ENCODE peak calls at places on chromosomes 7 and 10, in nine cellular contexts. O is BJ, X is lower leg skin, K is MM.1S, W is brain microvascular endothelial cell, I is fibroblast of lung, D is astrocyte of the spinal cord, H is left ventricle myocardium inferior, Q is cardiac fibroblast. B is an unnamed sample.

GRCh38 chr10:29932991-29933390 is 126.4 kb downstream of the JCAD start:
- DNase-seq in O (no peak), X (peak; percentile 3), K (no peak), W (no peak), I (no peak), D (no peak), H (no peak), Q (no peak), B (no peak)

GRCh38 chr7:51366930-51367613 is 50.5 kb upstream of the COBL start:
- DNase-seq in O (no peak), X (no peak), K (peak; percentile 54), W (peak; percentile 40), I (peak; percentile 51), D (peak; percentile 44), H (no peak), Q (peak; percentile 60), B (no peak)

GRCh38 chr7:117950601-117951278 is 77.5 kb upstream of the CTTNBP2 start:
- DNase-seq in O (no peak), X (no peak), K (peak; percentile 33), W (no peak), I (no peak), D (no peak), H (no peak), Q (no peak), B (no peak)

GRCh38 chr7:22482476-22482875 is 17.5 kb downstream of the STEAP1B start:
- DNase-seq in O (no peak), X (no peak), K (no peak), W (no peak), I (no peak), D (no peak), H (no peak), Q (no peak), B (no peak)

GRCh38 chr10:112778579-112778978 is 171.5 kb upstream of the TCF7L2 start:
- DNase-seq in O (no peak), X (no peak), K (no peak), W (no peak), I (no peak), D (no peak), H (no peak), Q (peak; percentile 16), B (no peak)

GRCh38 chr7:22723171-22723601 is 3.8 kb upstream of the IL6 start:
- DNase-seq in O (no peak), X (peak; percentile 94), K (peak; percentile 35), W (peak; percentile 39), I (peak; percentile 71), D (peak; percentile 71), H (peak; percentile 83), Q (peak; percentile 67), B (peak; percentile 82)

GRCh38 chr10:49177391-49178355 is 10.5 kb downstream of the TMEM273 start:
- DNase-seq in O (peak; percentile 48), X (peak; percentile 87), K (no peak), W (peak; percentile 87), I (peak; percentile 54), D (peak; percentile 86), H (peak; percentile 63), Q (peak; percentile 65), B (peak; percentile 81)

GRCh38 chr7:1033546-1034145 is 10.7 kb upstream of the GPR146 start:
- DNase-seq in O (no peak), X (no peak), K (no peak), W (no peak), I (no peak), D (no peak), H (no peak), Q (no peak), B (no peak)

GRCh38 chr10:71241114-71241898 is 28.9 kb downstream of the UNC5B start:
- DNase-seq in O (peak; percentile 31), X (no peak), K (no peak), W (peak; percentile 37), I (peak; percentile 80), D (peak; percentile 77), H (peak; percentile 74), Q (peak; percentile 91), B (peak; percentile 84)

GRCh38 chr7:40733111-40733510 is 598.3 kb downstream of the SUGCT start:
- DNase-seq in O (no peak), X (no peak), K (no peak), W (peak; percentile 40), I (no peak), D (no peak), H (no peak), Q (no peak), B (no peak)

GRCh38 chr10:87740232-87740631 is 77.8 kb downstream of the ATAD1 start:
- DNase-seq in O (peak; percentile 66), X (no peak), K (no peak), W (no peak), I (peak; percentile 94), D (no peak), H (no peak), Q (peak; percentile 85), B (no peak)

GRCh38 chr7:154927624-154928125 is 75.2 kb downstream of the PAXIP1 start:
- DNase-seq in O (peak; percentile 32), X (no peak), K (peak; percentile 93), W (peak; percentile 82), I (peak; percentile 95), D (peak; percentile 90), H (peak; percentile 45), Q (peak; percentile 95), B (peak; percentile 82)

GRCh38 chr7:48035967-48036478 is 680 bp downstream of the C7orf57 start:
- DNase-seq in O (no peak), X (no peak), K (no peak), W (peak; percentile 15), I (peak; percentile 35), D (peak; percentile 35), H (peak; percentile 31), Q (peak; percentile 31), B (no peak)

GRCh38 chr10:21721000-21721670 is 187.1 kb downstream of the MLLT10 start:
- DNase-seq in O (no peak), X (no peak), K (no peak), W (no peak), I (peak; percentile 46), D (peak; percentile 38), H (no peak), Q (no peak), B (no peak)

GRCh38 chr7:37341033-37341630 is 107.5 kb downstream of the ELMO1 start:
- DNase-seq in O (no peak), X (no peak), K (peak; percentile 53), W (no peak), I (no peak), D (no peak), H (no peak), Q (no peak), B (no peak)
- H3K4me3 ChIP-seq in O (no peak overlapping the region), X (no peak overlapping the region), K (peak overlapping the region; percentile 86), W (no peak overlapping the region), I (no peak overlapping the region), D (no peak overlapping the region), H (no peak overlapping the region), Q (no peak overlapping the region), B (no peak overlapping the region)

DNA sequence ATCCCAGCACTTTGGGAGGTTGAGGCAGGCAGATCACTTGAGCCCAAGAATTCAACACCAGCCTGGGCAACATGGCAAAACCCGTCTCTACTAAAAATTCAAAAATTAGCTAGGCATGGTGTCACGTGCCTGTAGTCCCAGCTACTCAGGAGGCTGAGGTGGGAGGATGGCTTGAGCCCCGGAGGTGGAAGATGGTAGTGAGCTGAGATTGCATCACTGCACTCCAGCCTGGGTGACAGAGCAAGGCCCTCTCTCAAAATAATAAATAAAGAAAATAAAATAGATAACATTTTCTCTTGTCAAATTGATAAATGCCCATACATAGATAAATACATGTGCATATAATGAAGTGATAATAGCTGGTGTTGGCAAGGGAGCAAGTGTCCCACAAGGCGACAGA is 33.3 kb upstream of the DLG5 start:
- DNase-seq in O (no peak), X (no peak), K (no peak), W (no peak), I (no peak), D (no peak), H (no peak), Q (no peak), B (no peak)
- TF ChIP-seq CTCF in O (no peak), X (no peak), K (no peak), W (no peak), I (no peak), D (no peak), H (no peak), Q (no peak), B (no peak)

DNA sequence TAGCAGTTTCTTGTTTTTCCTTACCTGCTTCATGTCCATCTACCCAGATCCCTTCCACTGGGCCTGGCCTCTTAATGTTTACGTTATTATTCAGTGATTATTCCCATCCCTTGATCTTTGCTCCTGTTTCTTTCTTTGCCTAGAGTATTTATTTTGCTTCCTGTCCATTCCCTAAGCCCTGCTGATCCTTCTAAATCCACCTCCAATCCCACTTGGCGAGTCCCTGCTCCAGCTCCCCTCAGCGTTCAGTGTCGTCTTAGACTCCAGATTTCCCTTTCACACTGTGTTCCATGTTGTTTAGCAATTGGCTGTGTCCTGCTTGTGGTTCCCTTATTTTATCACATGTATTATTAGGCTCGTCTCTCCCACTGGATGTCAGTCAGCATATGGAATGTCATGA is 7.3 kb downstream of the PPP2R2D start:
- DNase-seq in O (no peak), X (no peak), K (no peak), W (no peak), I (no peak), D (no peak), H (no peak), Q (no peak), B (no peak)
- H3K4me3 ChIP-seq in O (no peak overlapping the region), X (no peak overlapping the region), K (no peak overlapping the region), W (no peak overlapping the region), I (no peak overlapping the region), D (no peak overlapping the region), H (no peak overlapping the region), Q (no peak overlapping the region), B (no peak overlapping the region)

GRCh38 chr10:132453470-132453861 is 56.5 kb downstream of the PWWP2B start:
- DNase-seq in O (no peak), X (no peak), K (no peak), W (no peak), I (no peak), D (no peak), H (no peak), Q (no peak), B (no peak)

GRCh38 chr10:132451506-132452215 is 54.7 kb downstream of the PWWP2B start:
- DNase-seq in O (no peak), X (no peak), K (no peak), W (no peak), I (no peak), D (no peak), H (no peak), Q (no peak), B (no peak)

GRCh38 chr10:132452651-132453469 is 55.9 kb downstream of the PWWP2B start:
- DNase-seq in O (no peak), X (peak; percentile 96), K (peak; percentile 66), W (peak; percentile 33), I (peak; percentile 53), D (peak; percentile 52), H (peak; percentile 85), Q (peak; percentile 72), B (no peak)

GRCh38 chr10:132450825-132451505 is 54.0 kb downstream of the PWWP2B start:
- DNase-seq in O (no peak), X (no peak), K (no peak), W (no peak), I (no peak), D (no peak), H (no peak), Q (no peak), B (no peak)

DNA sequence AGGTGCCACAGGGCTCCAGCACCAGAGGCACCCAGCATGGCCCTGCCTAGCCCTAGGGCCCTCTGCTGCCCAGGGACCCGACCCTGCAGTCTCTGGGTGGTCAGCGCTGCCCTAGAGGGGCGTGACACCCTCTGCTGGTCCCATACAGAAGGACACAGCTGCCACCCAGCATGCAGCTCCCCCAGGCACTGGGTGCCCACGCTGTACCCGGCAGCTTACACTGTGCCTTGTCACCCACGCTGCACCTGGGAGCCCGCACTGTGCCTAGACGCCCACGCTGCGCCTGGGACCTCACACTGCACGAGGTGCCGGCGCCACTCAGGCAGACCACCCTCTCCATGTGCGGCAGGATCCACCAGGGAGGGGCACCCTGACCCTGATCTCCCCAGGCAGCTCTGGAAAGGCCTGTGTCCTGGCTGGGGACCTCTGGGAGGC is 55.2 kb downstream of the PWWP2B start:
- DNase-seq in O (no peak), X (no peak), K (no peak), W (no peak), I (no peak), D (no peak), H (no peak), Q (no peak), B (no peak)
- TF ChIP-seq CTCF in O (peak; percentile 13), X (no peak), K (no peak), W (peak; percentile 26), I (no peak), D (peak; percentile 16), H (peak; percentile 50), Q (no peak), B (no peak)

B was measured in right atrium auricular region.